ENCODE peak calls at places on chromosomes 1 and 21, in six cellular contexts. Y, A, E, T, D and F are unnamed samples.

GRCh38 chr1:219066098-219066497 is 107.6 kb upstream of the LYPLAL1 start:
- DNase-seq in E (no peak), T (no peak), A (no peak), D (no peak), Y (no peak), F (no peak)

GRCh38 chr21:32726742-32727477 is 903 bp downstream of the SYNJ1 start:
- DNase-seq in Y (no peak), D (peak; percentile 32), T (peak; percentile 40), A (peak; percentile 29), E (peak; percentile 70), F (no peak)

GRCh38 chr1:15457484-15458027 is 1.0 kb downstream of the CELA2A start:
- DNase-seq in A (no peak), E (no peak), Y (no peak), T (no peak), D (no peak), F (no peak)

GRCh38 chr1:121516279-121516967 is 331.6 kb downstream of the SRGAP2C start:
- DNase-seq in Y (no peak), A (no peak), E (no peak), T (peak; percentile 48), D (no peak), F (no peak)

GRCh38 chr21:26715878-26716506 is 129.2 kb downstream of the ADAMTS1 start:
- DNase-seq in A (peak; percentile 42), Y (no peak), E (no peak), T (peak; percentile 53), D (peak; percentile 72), F (no peak)

GRCh38 chr1:161706483-161707347 is at the start of gene FCRLA:
- DNase-seq in A (peak; percentile 94), T (no peak), E (no peak), Y (no peak), D (peak; percentile 86), F (no peak)

GRCh38 chr1:168081373-168082007 is 55.2 kb downstream of the GPR161 start:
- DNase-seq in T (no peak), Y (peak; percentile 83), A (peak; percentile 77), D (peak; percentile 87), E (peak; percentile 71), F (no peak)

GRCh38 chr1:216290074-216290473 is 133.2 kb downstream of the USH2A start:
- DNase-seq in A (no peak), Y (no peak), D (no peak), T (no peak), E (no peak), F (no peak)

GRCh38 chr1:24266398-24266941 is 52.7 kb upstream of the GRHL3 start:
- DNase-seq in E (no peak), A (peak; percentile 89), Y (peak; percentile 76), T (no peak), D (peak; percentile 78), F (peak; percentile 82)

GRCh38 chr21:29144736-29145353 is 14.4 kb downstream of the MAP3K7CL start:
- DNase-seq in Y (no peak), D (peak; percentile 55), E (no peak), T (no peak), A (peak; percentile 20), F (no peak)

GRCh38 chr1:27609210-27609555 is 5.2 kb upstream of the AHDC1 start:
- DNase-seq in A (no peak), E (no peak), D (no peak), T (no peak), Y (no peak), F (no peak)

GRCh38 chr1:100721502-100722205 is 2.1 kb downstream of the VCAM1 start:
- DNase-seq in T (peak; percentile 23), A (peak; percentile 35), D (peak; percentile 84), Y (peak; percentile 88), E (no peak), F (no peak)

GRCh38 chr1:119160851-119161250 is 20.4 kb upstream of the WARS2 start:
- DNase-seq in Y (no peak), T (no peak), D (peak; percentile 92), E (no peak), A (no peak), F (no peak)

GRCh38 chr1:116945996-116946395 is 36.3 kb downstream of the PTGFRN start:
- DNase-seq in A (no peak), D (no peak), Y (no peak), T (no peak), E (no peak), F (no peak)

GRCh38 chr21:42351626-42352432 is 1.0 kb upstream of the TFF2 start:
- DNase-seq in D (no peak), E (peak; percentile 33), A (no peak), Y (peak; percentile 72), T (no peak), F (no peak)

GRCh38 chr1:156786640-156787039 is 19.3 kb downstream of the PRCC start:
- DNase-seq in E (no peak), D (no peak), Y (peak; percentile 61), T (no peak), A (no peak), F (no peak)

GRCh38 chr21:15768045-15768601 is 38.3 kb downstream of the USP25 start:
- DNase-seq in Y (no peak), D (no peak), A (no peak), T (no peak), E (no peak), F (no peak)

GRCh38 chr21:41583274-41583790 is 75.4 kb upstream of the TMPRSS2 start:
- DNase-seq in E (no peak), T (no peak), D (no peak), Y (peak; percentile 62), A (peak; percentile 74), F (no peak)

GRCh38 chr1:198530964-198531363 is 9.5 kb downstream of the ATP6V1G3 start:
- DNase-seq in T (no peak), Y (no peak), D (no peak), E (no peak), A (no peak), F (peak; percentile 95)

GRCh38 chr1:203507227-203507626 is 13.3 kb downstream of the OPTC start:
- DNase-seq in A (no peak), T (no peak), E (no peak), D (peak; percentile 72), Y (no peak), F (no peak)

GRCh38 chr21:27681841-27682240 is 715.0 kb upstream of the ADAMTS5 start:
- DNase-seq in E (no peak), A (peak; percentile 43), D (peak; percentile 47), Y (no peak), T (no peak), F (peak; percentile 42)

GRCh38 chr1:15985611-15986272 is 9.8 kb upstream of the ZBTB17 start:
- DNase-seq in D (no peak), T (no peak), A (peak; percentile 73), E (no peak), Y (no peak), F (no peak)

GRCh38 chr1:100896481-100896982 is 642 bp downstream of the SLC30A7 start:
- DNase-seq in E (no peak), D (peak; percentile 59), T (peak; percentile 51), A (peak; percentile 83), Y (no peak), F (peak; percentile 28)

GRCh38 chr1:85898861-85899260 is 190.6 kb upstream of the ZNHIT6 start:
- DNase-seq in Y (no peak), D (no peak), A (no peak), T (no peak), E (no peak), F (no peak)

GRCh38 chr1:216826629-216827028 is 103.4 kb upstream of the ESRRG start:
- DNase-seq in A (no peak), T (no peak), Y (no peak), D (no peak), E (no peak), F (no peak)

GRCh38 chr1:56200446-56200845 is 378.9 kb downstream of the PLPP3 start:
- DNase-seq in E (no peak), T (no peak), A (no peak), D (no peak), Y (no peak), F (no peak)

GRCh38 chr21:44333701-44334636 is 5.2 kb downstream of the CFAP410 start:
- DNase-seq in E (no peak), D (no peak), Y (no peak), A (peak; percentile 34), T (no peak), F (no peak)

DNA sequence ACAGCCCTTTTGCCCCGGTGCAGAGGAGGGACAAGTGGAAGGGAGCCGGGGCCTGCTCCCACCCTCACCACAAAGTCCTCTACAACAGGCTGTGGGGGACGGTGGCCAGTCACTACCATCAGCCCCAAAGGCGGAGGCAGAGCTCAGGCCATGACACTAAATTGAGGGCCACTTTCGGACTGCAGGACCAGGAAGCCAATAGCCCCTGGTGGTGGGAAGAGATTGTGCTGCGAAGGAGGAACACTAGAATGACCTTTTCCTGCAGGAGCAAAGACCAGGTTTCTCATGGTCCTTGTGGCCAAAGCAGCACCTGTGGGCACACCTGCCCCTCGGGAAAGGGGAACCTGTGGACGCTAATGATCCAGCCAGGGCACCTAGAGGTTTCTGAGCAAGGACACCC is 30.3 kb downstream of the ACTA1 start:
- DNase-seq in D (no peak), E (no peak), A (no peak), Y (no peak), T (no peak), F (no peak)
- H3K4me3 ChIP-seq in D (no peak overlapping the region), E (no peak overlapping the region), A (no peak overlapping the region), Y (no peak overlapping the region), T (no peak overlapping the region), F (no peak overlapping the region)

GRCh38 chr1:222163895-222164294 is 384.0 kb downstream of the HHIPL2 start:
- DNase-seq in T (no peak), D (no peak), Y (no peak), A (no peak), E (no peak), F (no peak)

GRCh38 chr1:222168621-222169020 is 379.3 kb downstream of the HHIPL2 start:
- DNase-seq in A (peak; percentile 30), T (no peak), E (no peak), D (no peak), Y (no peak), F (no peak)

GRCh38 chr1:222165625-222166024 is 382.3 kb downstream of the HHIPL2 start:
- DNase-seq in D (peak; percentile 27), T (no peak), E (no peak), Y (no peak), A (no peak), F (no peak)

GRCh38 chr1:222167896-222168295 is 380.0 kb downstream of the HHIPL2 start:
- DNase-seq in E (no peak), Y (no peak), T (no peak), A (no peak), D (peak; percentile 6), F (no peak)

DNA sequence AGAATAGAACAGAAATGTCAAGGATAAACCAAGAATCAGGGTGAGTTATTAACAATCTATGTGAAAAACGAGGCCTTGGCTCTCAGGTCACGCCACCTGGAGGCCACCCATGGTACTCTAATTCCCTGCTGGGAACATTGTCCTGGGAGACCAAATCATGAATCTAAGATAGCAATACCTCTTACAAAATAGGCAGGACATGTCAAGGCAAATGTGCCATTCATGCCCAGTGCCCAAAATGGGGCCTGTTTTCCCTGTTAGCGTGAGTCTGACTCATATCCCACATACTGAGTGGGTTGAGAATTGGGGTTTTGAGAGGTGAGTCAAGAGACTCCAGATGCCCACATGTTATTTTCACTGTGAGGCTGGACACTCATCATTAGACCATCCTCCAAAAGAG is 380.8 kb downstream of the HHIPL2 start:
- DNase-seq in Y (no peak), A (peak; percentile 100), D (peak; percentile 56), T (peak; percentile 65), E (no peak), F (no peak)
- TF ChIP-seq CTCF in Y (no peak), A (peak; percentile 88), D (peak; percentile 74), T (peak; percentile 34), E (no peak), F (peak; percentile 75)

GRCh38 chr1:41109316-41110263 is 88.1 kb upstream of the SLFNL1 start:
- DNase-seq in Y (no peak), D (peak; percentile 96), T (peak; percentile 26), E (peak; percentile 76), A (peak; percentile 86), F (peak; percentile 77)
- H3K4me3 ChIP-seq in Y (no peak overlapping the region), D (peak overlapping the region; percentile 9), T (no peak overlapping the region), E (no peak overlapping the region), A (peak overlapping the region; percentile 1), F (no peak overlapping the region)

GRCh38 chr1:7207875-7208646 is 422.8 kb downstream of the CAMTA1 start:
- DNase-seq in T (peak; percentile 43), A (peak; percentile 64), E (no peak), Y (peak; percentile 59), D (peak; percentile 60), F (peak; percentile 50)
- TF ChIP-seq CTCF in T (peak; percentile 15), A (peak; percentile 99), E (no peak), Y (no peak), D (peak; percentile 69), F (peak; percentile 94)